ENCODE peak calls at places on chromosomes 12 and 14, in five cellular contexts. One of them, this sample, is unnamed. For H3K36me3, the result is how much of the 10 kb centered on the place peaks cover.

GRCh38 chr14:77268989-77269595 is 1.9 kb downstream of the NGB start:
- DNase-seq in transverse colon: no peak
- DNase-seq in ovary: no peak
- DNase-seq in K562: no peak
- DNase-seq in esophagus muscularis mucosa: no peak
- DNase-seq in this sample: no peak

GRCh38 chr14:68104518-68104917 is 284.9 kb downstream of the RAD51B start:
- DNase-seq in transverse colon: no peak
- DNase-seq in ovary: no peak
- DNase-seq in K562: no peak
- DNase-seq in esophagus muscularis mucosa: no peak
- DNase-seq in this sample: no peak

GRCh38 chr12:127926004-127926403 is 341.0 kb upstream of the TMEM132C start:
- DNase-seq in transverse colon: peak
- DNase-seq in ovary: no peak
- DNase-seq in K562: no peak
- DNase-seq in esophagus muscularis mucosa: peak
- DNase-seq in this sample: no peak

GRCh38 chr12:58066296-58066695 is 124.9 kb downstream of the ATP23 start:
- DNase-seq in transverse colon: no peak
- DNase-seq in ovary: no peak
- DNase-seq in K562: no peak
- DNase-seq in esophagus muscularis mucosa: no peak
- DNase-seq in this sample: no peak

GRCh38 chr12:44372259-44372658 is 503.9 kb downstream of the NELL2 start:
- DNase-seq in transverse colon: no peak
- DNase-seq in ovary: no peak
- DNase-seq in K562: no peak
- DNase-seq in esophagus muscularis mucosa: no peak
- DNase-seq in this sample: no peak

GRCh38 chr12:62683724-62684501 is 217.3 kb downstream of the MON2 start:
- DNase-seq in transverse colon: peak
- DNase-seq in ovary: peak
- DNase-seq in K562: no peak
- DNase-seq in esophagus muscularis mucosa: no peak
- DNase-seq in this sample: peak

GRCh38 chr14:100715332-100715731 is 11.4 kb upstream of the DLK1 start:
- DNase-seq in transverse colon: no peak
- DNase-seq in ovary: no peak
- DNase-seq in K562: no peak
- DNase-seq in esophagus muscularis mucosa: no peak
- DNase-seq in this sample: no peak

GRCh38 chr12:96212456-96213375 is 18.5 kb downstream of the ELK3 start:
- DNase-seq in transverse colon: no peak
- DNase-seq in ovary: no peak
- DNase-seq in K562: no peak
- DNase-seq in esophagus muscularis mucosa: no peak
- DNase-seq in this sample: no peak

GRCh38 chr14:20836668-20837338 is 34.2 kb upstream of the RNASE1 start:
- DNase-seq in transverse colon: no peak
- DNase-seq in ovary: no peak
- DNase-seq in K562: peak
- DNase-seq in esophagus muscularis mucosa: no peak
- DNase-seq in this sample: no peak

GRCh38 chr14:22821193-22822016 is 6.2 kb upstream of the SLC7A7 start:
- DNase-seq in transverse colon: no peak
- DNase-seq in ovary: no peak
- DNase-seq in K562: no peak
- DNase-seq in esophagus muscularis mucosa: no peak
- DNase-seq in this sample: peak

GRCh38 chr12:106193404-106194215 is 54.2 kb downstream of the CKAP4 start:
- DNase-seq in transverse colon: no peak
- DNase-seq in ovary: no peak
- DNase-seq in K562: no peak
- DNase-seq in esophagus muscularis mucosa: peak
- DNase-seq in this sample: no peak

GRCh38 chr14:75440733-75441474 is 13.1 kb downstream of the JDP2 start:
- DNase-seq in transverse colon: no peak
- DNase-seq in ovary: peak
- DNase-seq in K562: no peak
- DNase-seq in esophagus muscularis mucosa: no peak
- DNase-seq in this sample: peak
- TF ChIP-seq EP300 in transverse colon: no peak
- TF ChIP-seq EP300 in ovary: no peak
- TF ChIP-seq EP300 in K562: no peak
- TF ChIP-seq EP300 in esophagus muscularis mucosa: no peak
- TF ChIP-seq EP300 in this sample: peak

DNA sequence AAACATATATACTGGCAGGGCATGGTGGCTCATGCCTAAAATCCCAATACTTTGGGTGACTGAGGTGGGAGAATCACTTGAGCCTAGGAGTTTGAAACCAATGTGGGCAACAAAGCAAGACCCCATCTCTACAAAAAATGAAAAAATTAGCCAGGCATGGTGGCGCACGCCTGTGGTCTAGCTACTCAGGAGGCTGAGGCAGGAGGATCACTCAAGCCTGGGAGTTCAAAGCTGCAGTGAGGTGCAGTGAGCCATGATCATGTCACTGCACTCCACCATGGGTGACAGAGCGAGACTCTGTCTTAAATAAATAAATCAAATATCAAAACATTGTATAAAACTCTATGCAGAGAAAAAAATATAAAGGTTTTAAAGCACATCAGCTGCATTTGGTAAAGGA is 5.2 kb downstream of the FMNL3 start:
- DNase-seq in transverse colon: no peak
- DNase-seq in ovary: no peak
- DNase-seq in K562: no peak
- DNase-seq in esophagus muscularis mucosa: no peak
- DNase-seq in this sample: no peak
- H3K27ac ChIP-seq in transverse colon: no peak
- H3K27ac ChIP-seq in ovary: no peak
- H3K27ac ChIP-seq in K562: no peak
- H3K27ac ChIP-seq in esophagus muscularis mucosa: no peak
- H3K27ac ChIP-seq in this sample: no peak

GRCh38 chr14:105492966-105493871 is 2.2 kb downstream of the TEDC1 start:
- DNase-seq in transverse colon: no peak
- DNase-seq in ovary: no peak
- DNase-seq in K562: no peak
- DNase-seq in esophagus muscularis mucosa: no peak
- DNase-seq in this sample: peak
- H3K36me3 ChIP-seq in transverse colon: under half
- H3K36me3 ChIP-seq in ovary: under half
- H3K36me3 ChIP-seq in K562: under half
- H3K36me3 ChIP-seq in esophagus muscularis mucosa: under half
- H3K36me3 ChIP-seq in this sample: under half

DNA sequence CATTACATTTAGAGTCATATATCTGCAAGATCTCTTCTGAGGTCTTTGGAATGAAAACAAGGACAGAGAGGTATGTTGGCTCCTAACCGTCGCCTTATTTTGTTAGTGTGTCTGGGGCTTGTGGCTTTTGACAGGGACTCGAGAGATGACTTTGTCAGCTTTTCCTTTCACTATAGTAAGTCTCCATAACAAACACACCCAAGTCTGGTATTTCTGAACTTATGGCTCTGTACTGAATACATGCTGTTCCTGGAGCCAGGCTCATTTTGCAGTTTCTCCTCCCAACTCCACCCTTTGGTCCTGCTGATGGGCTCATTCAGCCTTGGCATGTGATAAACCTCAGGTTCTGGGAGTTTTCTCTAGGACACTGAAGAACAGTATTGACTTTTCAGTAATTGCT is 27.7 kb upstream of the TMED10 start:
- DNase-seq in transverse colon: peak
- DNase-seq in ovary: no peak
- DNase-seq in K562: no peak
- DNase-seq in esophagus muscularis mucosa: no peak
- DNase-seq in this sample: no peak
- TF ChIP-seq EP300 in transverse colon: peak
- TF ChIP-seq EP300 in ovary: no peak
- TF ChIP-seq EP300 in K562: no peak
- TF ChIP-seq EP300 in esophagus muscularis mucosa: no peak
- TF ChIP-seq EP300 in this sample: no peak

GRCh38 chr12:112022241-112023016 is 9.2 kb downstream of the ERP29 start:
- DNase-seq in transverse colon: no peak
- DNase-seq in ovary: no peak
- DNase-seq in K562: no peak
- DNase-seq in esophagus muscularis mucosa: no peak
- DNase-seq in this sample: no peak
- H3K27ac ChIP-seq in transverse colon: no peak
- H3K27ac ChIP-seq in ovary: no peak
- H3K27ac ChIP-seq in K562: no peak
- H3K27ac ChIP-seq in esophagus muscularis mucosa: no peak
- H3K27ac ChIP-seq in this sample: no peak

DNA sequence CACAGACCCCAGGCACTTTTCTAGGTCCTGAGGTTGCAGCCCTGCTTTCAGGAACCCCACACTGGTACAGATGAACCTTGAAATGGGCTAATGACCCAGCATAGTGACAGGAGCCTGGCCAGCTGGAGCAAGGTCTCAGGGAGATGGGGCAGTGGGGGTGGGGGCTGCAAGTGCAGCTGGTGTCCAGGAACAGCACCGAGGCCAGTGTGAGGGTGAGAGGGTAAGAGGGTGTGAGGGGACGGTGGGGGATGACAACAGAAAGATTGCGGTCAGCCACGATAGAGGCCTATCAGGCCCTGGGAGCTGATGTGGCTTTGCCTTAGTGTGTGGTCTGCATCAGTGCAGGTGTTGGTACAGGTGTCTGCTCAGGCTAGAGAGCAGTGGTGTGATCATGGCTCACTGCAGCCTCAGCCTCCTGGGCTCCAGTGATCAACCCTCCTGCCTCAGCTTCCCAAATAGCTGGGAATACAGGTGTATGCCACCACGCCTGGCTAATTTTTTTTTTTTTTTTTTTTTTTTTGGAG is 59.7 kb downstream of the EP400 start:
- DNase-seq in transverse colon: no peak
- DNase-seq in ovary: no peak
- DNase-seq in K562: no peak
- DNase-seq in esophagus muscularis mucosa: no peak
- DNase-seq in this sample: no peak
- H3K36me3 ChIP-seq in transverse colon: under half
- H3K36me3 ChIP-seq in ovary: under half
- H3K36me3 ChIP-seq in K562: half or more
- H3K36me3 ChIP-seq in esophagus muscularis mucosa: half or more
- H3K36me3 ChIP-seq in this sample: half or more

GRCh38 chr14:65351493-65352224 is 60.9 kb upstream of the FUT8 start:
- DNase-seq in transverse colon: no peak
- DNase-seq in ovary: no peak
- DNase-seq in K562: no peak
- DNase-seq in esophagus muscularis mucosa: no peak
- DNase-seq in this sample: no peak

GRCh38 chr14:65345264-65345663 is 67.3 kb upstream of the FUT8 start:
- DNase-seq in transverse colon: no peak
- DNase-seq in ovary: no peak
- DNase-seq in K562: no peak
- DNase-seq in esophagus muscularis mucosa: no peak
- DNase-seq in this sample: no peak

GRCh38 chr14:65346895-65347294 is 65.6 kb upstream of the FUT8 start:
- DNase-seq in transverse colon: no peak
- DNase-seq in ovary: no peak
- DNase-seq in K562: no peak
- DNase-seq in esophagus muscularis mucosa: no peak
- DNase-seq in this sample: no peak

GRCh38 chr14:65348137-65348536 is 64.4 kb upstream of the FUT8 start:
- DNase-seq in transverse colon: peak
- DNase-seq in ovary: peak
- DNase-seq in K562: no peak
- DNase-seq in esophagus muscularis mucosa: no peak
- DNase-seq in this sample: no peak

DNA sequence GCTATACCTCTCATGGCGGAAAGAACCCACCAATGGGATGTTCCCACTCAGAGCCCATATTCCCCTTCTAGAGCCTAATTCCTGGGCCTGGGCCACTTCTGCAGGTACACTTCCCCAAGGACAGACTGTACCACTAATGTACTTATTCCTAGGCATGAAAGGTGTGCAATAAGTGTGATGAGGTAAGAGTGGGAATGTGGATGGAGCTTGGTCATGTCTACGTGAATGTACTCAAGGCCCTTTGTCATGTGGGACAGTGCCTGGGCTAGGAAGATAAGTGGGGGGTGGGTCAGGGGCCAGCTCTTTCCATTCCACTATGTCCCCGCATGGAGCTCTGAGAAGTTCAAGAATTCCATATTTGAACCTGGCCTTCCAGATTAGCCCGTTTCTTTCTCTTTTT is 63.4 kb upstream of the FUT8 start:
- DNase-seq in transverse colon: no peak
- DNase-seq in ovary: no peak
- DNase-seq in K562: no peak
- DNase-seq in esophagus muscularis mucosa: no peak
- DNase-seq in this sample: no peak
- TF ChIP-seq EP300 in transverse colon: no peak
- TF ChIP-seq EP300 in ovary: no peak
- TF ChIP-seq EP300 in K562: peak
- TF ChIP-seq EP300 in esophagus muscularis mucosa: no peak
- TF ChIP-seq EP300 in this sample: peak

GRCh38 chr12:22415342-22416309 is 81.1 kb upstream of the ST8SIA1 start:
- DNase-seq in transverse colon: no peak
- DNase-seq in ovary: no peak
- DNase-seq in K562: no peak
- DNase-seq in esophagus muscularis mucosa: no peak
- DNase-seq in this sample: no peak
- H3K27ac ChIP-seq in transverse colon: no peak
- H3K27ac ChIP-seq in ovary: no peak
- H3K27ac ChIP-seq in K562: no peak
- H3K27ac ChIP-seq in esophagus muscularis mucosa: peak
- H3K27ac ChIP-seq in this sample: peak